ENCODE peak calls at places on chromosome 4, in five cellular contexts. A is A549, R is sigmoid colon, X is tibial nerve, B is ovary. K is an unnamed sample.

GRCh38 chr4:142350886-142351285 is 495.2 kb downstream of the INPP4B start:
- DNase-seq in A (peak), R (no peak), X (no peak), B (no peak), K (peak)

GRCh38 chr4:15164571-15164970 is 162.3 kb downstream of the CPEB2 start:
- DNase-seq in A (no peak), R (no peak), X (no peak), B (no peak), K (no peak)

GRCh38 chr4:88697588-88698329 is at the start of gene NAP1L5:
- DNase-seq in A (peak), R (peak), X (peak), B (peak), K (peak)

GRCh38 chr4:56308384-56308783 is 78.9 kb downstream of the AASDH start:
- DNase-seq in A (no peak), R (no peak), X (no peak), B (no peak), K (no peak)

GRCh38 chr4:93810340-93810992 is 18.1 kb upstream of the ATOH1 start:
- DNase-seq in A (no peak), R (no peak), X (peak), B (peak), K (peak)

GRCh38 chr4:103484521-103484920 is 235.3 kb downstream of the TACR3 start:
- DNase-seq in A (no peak), R (no peak), X (no peak), B (no peak), K (no peak)

GRCh38 chr4:166134285-166134684 is 261.2 kb downstream of the TLL1 start:
- DNase-seq in A (no peak), R (no peak), X (no peak), B (no peak), K (no peak)

GRCh38 chr4:133084421-133084820 is 64.7 kb upstream of the PCDH10 start:
- DNase-seq in A (no peak), R (no peak), X (no peak), B (no peak), K (no peak)

GRCh38 chr4:89254847-89255246 is 52.8 kb downstream of the GPRIN3 start:
- DNase-seq in A (peak), R (no peak), X (no peak), B (no peak), K (peak)

GRCh38 chr4:125787707-125788106 is 473.0 kb downstream of the FAT4 start:
- DNase-seq in A (no peak), R (no peak), X (no peak), B (no peak), K (no peak)

GRCh38 chr4:142282870-142283431 is 563.1 kb downstream of the INPP4B start:
- DNase-seq in A (no peak), R (no peak), X (peak), B (no peak), K (no peak)

GRCh38 chr4:136458326-136458725 is 1074.0 kb downstream of the PCDH18 start:
- DNase-seq in A (no peak), R (no peak), X (no peak), B (no peak), K (no peak)

GRCh38 chr4:136461533-136461932 is 1070.8 kb downstream of the PCDH18 start:
- DNase-seq in A (no peak), R (no peak), X (no peak), B (no peak), K (no peak)

GRCh38 chr4:136463941-136464340 is 1068.4 kb downstream of the PCDH18 start:
- DNase-seq in A (no peak), R (no peak), X (no peak), B (no peak), K (no peak)
- TF ChIP-seq EP300 in A (no peak), R (no peak), X (no peak), B (no peak), K (no peak)

DNA sequence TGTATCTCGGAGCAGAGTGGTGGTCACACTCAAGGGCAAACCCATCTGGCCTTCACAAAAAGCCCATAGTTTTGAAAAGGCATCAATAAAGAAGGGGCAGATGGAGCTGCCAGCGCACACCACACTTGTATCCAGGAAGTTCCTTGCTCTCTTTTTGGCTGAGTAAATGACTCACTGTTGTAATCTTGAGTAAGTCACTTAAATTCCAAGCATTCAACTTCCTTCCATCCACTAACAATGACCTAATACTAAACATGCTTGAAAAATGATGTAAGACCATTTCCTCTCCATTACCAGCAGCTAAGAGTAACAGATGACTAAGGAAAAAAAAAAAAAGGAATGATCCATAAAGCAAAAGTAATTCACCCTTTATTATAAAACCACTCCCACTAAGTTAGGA is 32.4 kb upstream of the MYOZ2 start:
- DNase-seq in A (peak), R (peak), X (no peak), B (no peak), K (peak)
- TF ChIP-seq EP300 in A (peak), R (no peak), X (peak), B (no peak), K (peak)

GRCh38 chr4:8399298-8399697 is 41.2 kb downstream of the ACOX3 start:
- DNase-seq in A (no peak), R (no peak), X (no peak), B (no peak), K (no peak)
- TF ChIP-seq EP300 in A (no peak), R (no peak), X (no peak), B (no peak), K (no peak)

GRCh38 chr4:110171981-110172380 is 26.4 kb downstream of the ELOVL6 start:
- DNase-seq in A (no peak), R (no peak), X (no peak), B (no peak), K (no peak)

GRCh38 chr4:110175634-110176033 is 22.8 kb downstream of the ELOVL6 start:
- DNase-seq in A (no peak), R (no peak), X (no peak), B (no peak), K (no peak)

GRCh38 chr4:110170861-110171260 is 27.6 kb downstream of the ELOVL6 start:
- DNase-seq in A (no peak), R (no peak), X (no peak), B (no peak), K (no peak)

GRCh38 chr4:110172972-110173371 is 25.4 kb downstream of the ELOVL6 start:
- DNase-seq in A (no peak), R (no peak), X (no peak), B (no peak), K (peak)
- TF ChIP-seq EP300 in A (no peak), R (no peak), X (no peak), B (no peak), K (no peak)

DNA sequence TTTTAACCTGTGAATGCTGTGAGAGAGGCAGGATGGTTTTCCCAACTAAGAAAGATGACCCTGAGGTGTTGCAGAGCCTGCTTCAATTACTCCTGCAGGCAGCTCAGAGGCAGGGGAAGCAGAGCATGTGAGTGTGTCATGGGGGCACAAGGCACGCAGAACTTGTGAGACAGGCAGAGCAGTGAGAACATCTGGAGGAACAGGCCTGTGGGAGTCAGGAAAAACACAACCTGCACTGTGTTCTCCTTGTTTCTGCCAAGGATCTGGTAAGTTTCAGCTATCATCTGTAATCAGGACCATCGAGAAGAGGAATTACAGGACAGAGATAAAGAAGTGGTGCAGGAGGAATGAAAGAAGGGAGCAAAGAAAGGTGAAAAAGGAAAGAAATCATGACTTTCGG is 741.8 kb upstream of the INTU start:
- DNase-seq in A (no peak), R (no peak), X (no peak), B (no peak), K (no peak)
- TF ChIP-seq EP300 in A (no peak), R (no peak), X (no peak), B (no peak), K (no peak)

GRCh38 chr4:105710678-105711077 is 2.1 kb downstream of the GSTCD start:
- DNase-seq in A (no peak), R (no peak), X (no peak), B (no peak), K (no peak)
- TF ChIP-seq EP300 in A (no peak), R (no peak), X (no peak), B (no peak), K (no peak)